ENCODE peak calls at places on chromosomes 3 and 15, in six cellular contexts. O is cardiac muscle cell; J is foreskin keratinocyte; N is progenitor cell of endocrine pancreas; I is nephron progenitor cell; T is activated naive CD8-positive, alpha-beta T cell treated with anti-CD3 and anti-CD28 coated beads for 36 hours. Y is an unnamed sample.

GRCh38 chr3:18008706-18009363 is 266.4 kb upstream of the TBC1D5 start:
- DNase-seq in N (no peak), T (no peak), I (no peak), J (no peak), O (no peak), Y (no peak)

GRCh38 chr3:140953028-140953960 is 11.7 kb downstream of the SLC25A36 start:
- DNase-seq in N (no peak), O (no peak), J (peak), I (no peak), T (no peak), Y (peak)

GRCh38 chr15:81497226-81497625 is 123.2 kb upstream of the TMC3 start:
- DNase-seq in J (no peak), N (no peak), O (no peak), T (no peak), I (no peak), Y (no peak)

GRCh38 chr3:4021162-4021561 is 221.9 kb downstream of the LRRN1 start:
- DNase-seq in T (no peak), J (no peak), N (no peak), O (peak), I (peak), Y (no peak)

GRCh38 chr3:30227571-30228301 is 378.7 kb upstream of the TGFBR2 start:
- DNase-seq in J (peak), I (no peak), N (no peak), T (no peak), O (no peak), Y (peak)

GRCh38 chr15:66760358-66760967 is 58.4 kb downstream of the SMAD6 start:
- DNase-seq in O (no peak), I (no peak), N (no peak), T (no peak), J (no peak), Y (no peak)

GRCh38 chr3:184765047-184765729 is 46.8 kb upstream of the VPS8 start:
- DNase-seq in T (no peak), O (no peak), N (no peak), J (peak), I (no peak), Y (peak)

GRCh38 chr3:72289708-72290104 is 504.8 kb upstream of the PROK2 start:
- DNase-seq in N (no peak), J (no peak), I (no peak), O (no peak), T (no peak), Y (no peak)

GRCh38 chr3:154970796-154971195 is 109.3 kb upstream of the MME start:
- DNase-seq in I (no peak), J (peak), O (no peak), T (no peak), N (no peak), Y (peak)

GRCh38 chr15:41018534-41018933 is 65.3 kb downstream of the CHAC1 start:
- DNase-seq in I (no peak), T (no peak), O (peak), J (peak), N (no peak), Y (peak)

GRCh38 chr15:45641374-45641778 is 6.5 kb downstream of the SQOR start:
- DNase-seq in I (no peak), N (no peak), T (no peak), J (peak), O (no peak), Y (peak)

GRCh38 chr15:94692697-94693096 is 461.3 kb downstream of the MCTP2 start:
- DNase-seq in I (no peak), T (no peak), N (no peak), O (no peak), J (peak), Y (peak)

GRCh38 chr15:85649372-85649771 is 145.4 kb downstream of the KLHL25 start:
- DNase-seq in O (peak), I (no peak), N (no peak), T (peak), J (peak), Y (peak)

GRCh38 chr3:141402476-141403171 is 34.3 kb downstream of the ZBTB38 start:
- DNase-seq in N (peak), T (peak), I (peak), O (peak), J (peak), Y (peak)

GRCh38 chr15:70559840-70560239 is 203.5 kb downstream of the UACA start:
- DNase-seq in T (no peak), I (no peak), J (no peak), N (no peak), O (no peak), Y (no peak)

GRCh38 chr3:194321666-194322640 is 29.2 kb downstream of the CPN2 start:
- DNase-seq in I (no peak), N (no peak), J (peak), T (no peak), O (no peak), Y (peak)

GRCh38 chr15:96274698-96275097 is 55.8 kb upstream of the NR2F2 start:
- DNase-seq in I (no peak), T (no peak), N (no peak), J (peak), O (no peak), Y (peak)

GRCh38 chr3:55903680-55904079 is 416.6 kb upstream of the WNT5A start:
- DNase-seq in J (no peak), T (no peak), I (no peak), N (no peak), O (peak), Y (no peak)

GRCh38 chr3:72032435-72033118 is 247.6 kb upstream of the PROK2 start:
- DNase-seq in O (peak), T (no peak), N (no peak), J (no peak), I (no peak), Y (no peak)

GRCh38 chr3:33442190-33442589 is 2.0 kb upstream of the UBP1 start:
- DNase-seq in N (no peak), J (no peak), I (no peak), T (no peak), O (no peak), Y (no peak)

GRCh38 chr3:43503067-43503728 is 118.6 kb downstream of the ANO10 start:
- DNase-seq in O (peak), N (no peak), J (peak), T (no peak), I (no peak), Y (peak)

GRCh38 chr3:67605377-67605776 is 49.0 kb downstream of the SUCLG2 start:
- DNase-seq in I (no peak), J (peak), O (no peak), N (no peak), T (no peak), Y (peak)

GRCh38 chr3:65786891-65787290 is 251.8 kb downstream of the MAGI1 start:
- DNase-seq in O (no peak), I (no peak), J (no peak), N (no peak), T (no peak), Y (no peak)

GRCh38 chr15:79623488-79623887 is 191.4 kb downstream of the MINAR1 start:
- DNase-seq in O (no peak), J (no peak), T (no peak), N (no peak), I (no peak), Y (no peak)

GRCh38 chr15:84749111-84749991 is 959 bp downstream of the ZNF592 start:
- DNase-seq in I (peak), T (peak), N (no peak), O (peak), J (peak), Y (peak)